ENCODE peak calls at places on chromosomes 11 and 22, in six cellular contexts. K, F, E, O, Z and L are unnamed samples.

GRCh38 chr22:37267128-37267587 is 15.2 kb upstream of the CYTH4 start:
- DNase-seq in O (no peak), E (peak), K (no peak), Z (peak), F (no peak), L (no peak)

GRCh38 chr11:47137476-47137875 is 39.2 kb downstream of the ARFGAP2 start:
- DNase-seq in F (no peak), O (no peak), Z (no peak), K (no peak), E (no peak), L (no peak)

GRCh38 chr11:123580557-123581275 is 73.7 kb downstream of the SCN3B start:
- DNase-seq in K (no peak), O (peak), E (peak), F (no peak), Z (peak), L (no peak)

GRCh38 chr22:17831527-17832251 is 57.4 kb upstream of the BID start:
- DNase-seq in F (no peak), E (no peak), O (no peak), Z (no peak), K (no peak), L (no peak)

GRCh38 chr11:108880510-108880909 is 215.6 kb downstream of the DDX10 start:
- DNase-seq in F (no peak), K (no peak), Z (no peak), E (no peak), O (no peak), L (no peak)

GRCh38 chr11:79762271-79762935 is 321.6 kb upstream of the TENM4 start:
- DNase-seq in F (no peak), Z (no peak), K (no peak), E (no peak), O (peak), L (no peak)

GRCh38 chr11:64571050-64571409 is 20.0 kb upstream of the SLC22A12 start:
- DNase-seq in F (no peak), Z (no peak), K (no peak), E (no peak), O (no peak), L (no peak)

GRCh38 chr22:41746563-41747400 is 47.5 kb downstream of the MEI1 start:
- DNase-seq in O (peak), Z (peak), K (peak), F (peak), E (peak), L (peak)

GRCh38 chr11:72814831-72815618 is 814 bp downstream of the ATG16L2 start:
- DNase-seq in O (peak), E (peak), Z (no peak), F (no peak), K (peak), L (peak)

GRCh38 chr11:128299132-128299726 is 288.1 kb downstream of the ETS1 start:
- DNase-seq in E (no peak), F (peak), O (peak), K (no peak), Z (no peak), L (no peak)

GRCh38 chr11:34926101-34926830 is 9.8 kb downstream of the PDHX start:
- DNase-seq in K (peak), Z (no peak), F (peak), E (no peak), O (peak), L (no peak)

GRCh38 chr11:103947566-103947919 is 88.9 kb upstream of the DDI1 start:
- DNase-seq in K (no peak), Z (no peak), E (no peak), O (peak), F (peak), L (no peak)

GRCh38 chr11:62954478-62954877 is 30.3 kb downstream of the SLC22A6 start:
- DNase-seq in K (no peak), F (no peak), O (no peak), Z (no peak), E (no peak), L (no peak)

GRCh38 chr11:67202045-67202444 is 64.2 kb upstream of the GRK2 start:
- DNase-seq in Z (no peak), F (no peak), O (no peak), E (no peak), K (no peak), L (no peak)

GRCh38 chr11:61171907-61172306 is 10.7 kb upstream of the VPS37C start:
- DNase-seq in E (no peak), Z (no peak), K (no peak), O (no peak), F (no peak), L (no peak)

GRCh38 chr22:32746715-32747114 is 54.8 kb upstream of the TIMP3 start:
- DNase-seq in E (no peak), O (no peak), K (no peak), F (no peak), Z (no peak), L (no peak)

GRCh38 chr22:42683599-42684283 is 34.5 kb upstream of the CYB5R3 start:
- DNase-seq in Z (no peak), O (peak), K (peak), E (no peak), F (no peak), L (peak)

GRCh38 chr11:64359712-64360402 is 895 bp downstream of the RPS6KA4 start:
- DNase-seq in F (no peak), O (no peak), Z (no peak), K (no peak), E (no peak), L (no peak)

GRCh38 chr11:102014756-102015155 is 32.5 kb upstream of the CFAP300 start:
- DNase-seq in K (no peak), Z (no peak), F (no peak), O (no peak), E (no peak), L (no peak)

GRCh38 chr22:19410941-19411689 is 20.4 kb downstream of the HIRA start:
- DNase-seq in E (no peak), Z (no peak), F (no peak), K (no peak), O (no peak), L (no peak)

GRCh38 chr11:2202900-2203439 is 31.4 kb upstream of the TH start:
- DNase-seq in E (no peak), F (no peak), K (no peak), Z (no peak), O (no peak), L (peak)

GRCh38 chr11:72885853-72886252 is 71.6 kb downstream of the ATG16L2 start:
- DNase-seq in O (no peak), K (no peak), F (no peak), Z (no peak), E (no peak), L (no peak)

GRCh38 chr11:28939381-28939780 is 831.2 kb downstream of the METTL15 start:
- DNase-seq in K (no peak), E (no peak), O (no peak), F (no peak), Z (no peak), L (no peak)

GRCh38 chr22:30195245-30196140 is 51.1 kb downstream of the LIF start:
- DNase-seq in F (no peak), E (no peak), Z (no peak), O (peak), K (no peak), L (no peak)

GRCh38 chr22:25849514-25849913 is 107.5 kb downstream of the MYO18B start:
- DNase-seq in F (no peak), E (no peak), K (no peak), Z (no peak), O (no peak), L (no peak)

GRCh38 chr11:16095756-16096155 is 260.6 kb downstream of the SOX6 start:
- DNase-seq in O (no peak), E (no peak), F (no peak), K (no peak), Z (no peak), L (no peak)

GRCh38 chr11:65315204-65315865 is 669 bp downstream of the CDC42EP2 start:
- DNase-seq in F (no peak), E (peak), Z (peak), O (peak), K (peak), L (peak)

GRCh38 chr11:61417670-61418069 is 12.1 kb downstream of the CPSF7 start:
- DNase-seq in O (peak), E (no peak), F (no peak), K (no peak), Z (no peak), L (no peak)

GRCh38 chr11:62737196-62737595 is 8.9 kb downstream of the TTC9C start:
- DNase-seq in Z (no peak), E (no peak), K (no peak), F (no peak), O (no peak), L (no peak)

GRCh38 chr22:47686594-47687363 is 924.3 kb downstream of the TBC1D22A start:
- DNase-seq in F (no peak), Z (no peak), E (no peak), O (no peak), K (no peak), L (no peak)

GRCh38 chr22:31538815-31539214 is 42.5 kb downstream of the SFI1 start:
- DNase-seq in O (no peak), K (no peak), Z (no peak), E (no peak), F (no peak), L (no peak)

GRCh38 chr22:38739300-38740055 is 16.3 kb downstream of the SUN2 start:
- DNase-seq in K (no peak), O (no peak), E (no peak), F (no peak), Z (no peak), L (no peak)

GRCh38 chr22:35467788-35468187 is 67.8 kb downstream of the MCM5 start:
- DNase-seq in K (no peak), Z (no peak), E (no peak), O (peak), F (no peak), L (peak)

GRCh38 chr22:46421272-46421671 is 85.8 kb downstream of the TRMU start:
- DNase-seq in K (no peak), F (no peak), E (peak), Z (no peak), O (no peak), L (no peak)

GRCh38 chr11:62560566-62561103 is 13.1 kb downstream of the EEF1G start:
- DNase-seq in K (no peak), Z (peak), O (peak), F (peak), E (peak), L (peak)

GRCh38 chr11:75195164-75195962 is 44.5 kb downstream of the SLCO2B1 start:
- DNase-seq in K (peak), F (no peak), O (no peak), Z (no peak), E (no peak), L (no peak)

GRCh38 chr11:116613201-116613910 is 159.4 kb downstream of the BUD13 start:
- DNase-seq in F (no peak), E (no peak), O (no peak), K (no peak), Z (no peak), L (no peak)

GRCh38 chr11:67269401-67270255 is 3.4 kb downstream of the GRK2 start:
- DNase-seq in O (no peak), F (no peak), E (no peak), Z (no peak), K (peak), L (peak)

GRCh38 chr11:106304274-106304673 is 226.8 kb downstream of the AASDHPPT start:
- DNase-seq in F (peak), E (no peak), O (peak), K (no peak), Z (no peak), L (no peak)

GRCh38 chr22:30294066-30294465 is 4.8 kb upstream of the CASTOR1 start:
- DNase-seq in Z (no peak), E (no peak), K (no peak), O (no peak), F (no peak), L (no peak)